ENCODE peak calls at places on chromosomes 13 and 19, in seven cellular contexts. Z is ecto neural progenitor cell; U is choroid plexus epithelial cell; X is cardiac muscle cell; O is CD4-positive, alpha-beta T cell; N is KBM-7; R is left cardiac atrium. S is an unnamed sample.

GRCh38 chr13:45092668-45093067 is 27.6 kb upstream of the GTF2F2 start:
- DNase-seq in Z (no peak), U (no peak), X (peak; percentile 8), O (no peak), N (peak; percentile 46), R (no peak), S (peak; percentile 48)

GRCh38 chr13:46160474-46161066 is 21.4 kb downstream of the LCP1 start:
- DNase-seq in Z (no peak), U (peak; percentile 79), X (peak; percentile 75), O (no peak), N (peak; percentile 85), R (no peak), S (peak; percentile 18)

GRCh38 chr19:41941410-41942202 is 13.4 kb upstream of the ERFL start:
- DNase-seq in Z (no peak), U (no peak), X (no peak), O (no peak), N (no peak), R (no peak), S (no peak)

GRCh38 chr13:27991881-27992280 is 3.4 kb upstream of the URAD start:
- DNase-seq in Z (no peak), U (no peak), X (no peak), O (no peak), N (no peak), R (no peak), S (no peak)

GRCh38 chr19:58518261-58519086 is 1.1 kb downstream of the ZBTB45 start:
- DNase-seq in Z (no peak), U (no peak), X (no peak), O (no peak), N (peak; percentile 37), R (no peak), S (no peak)

GRCh38 chr13:47639716-47640447 is 361.2 kb downstream of the SUCLA2 start:
- DNase-seq in Z (no peak), U (peak; percentile 16), X (no peak), O (no peak), N (no peak), R (no peak), S (no peak)

GRCh38 chr19:2549701-2550191 is 73.8 kb downstream of the GADD45B start:
- DNase-seq in Z (no peak), U (peak; percentile 96), X (peak; percentile 98), O (no peak), N (peak; percentile 93), R (peak; percentile 83), S (peak; percentile 98)

GRCh38 chr19:8481191-8481590 is 21.2 kb downstream of the PRAM1 start:
- DNase-seq in Z (no peak), U (no peak), X (no peak), O (no peak), N (no peak), R (no peak), S (no peak)

GRCh38 chr13:56347014-56347413 is 793.7 kb upstream of the PRR20A start:
- DNase-seq in Z (no peak), U (no peak), X (no peak), O (no peak), N (no peak), R (no peak), S (no peak)

GRCh38 chr13:43567608-43568007 is 219.2 kb downstream of the ENOX1 start:
- DNase-seq in Z (no peak), U (peak; percentile 69), X (peak; percentile 17), O (no peak), N (no peak), R (no peak), S (no peak)

GRCh38 chr19:19587776-19588175 is 30.7 kb downstream of the PBX4 start:
- DNase-seq in Z (no peak), U (no peak), X (no peak), O (no peak), N (no peak), R (no peak), S (no peak)

GRCh38 chr13:101202590-101202989 is 213.7 kb downstream of the NALCN start:
- DNase-seq in Z (no peak), U (no peak), X (no peak), O (no peak), N (no peak), R (no peak), S (no peak)

GRCh38 chr13:99800004-99800403 is 171.6 kb downstream of the ZIC5 start:
- DNase-seq in Z (no peak), U (no peak), X (no peak), O (no peak), N (no peak), R (no peak), S (no peak)

GRCh38 chr13:111198979-111199378 is 83.9 kb downstream of the ARHGEF7 start:
- DNase-seq in Z (no peak), U (no peak), X (no peak), O (no peak), N (no peak), R (no peak), S (no peak)

GRCh38 chr19:38831142-38831605 is 420 bp downstream of the ECH1 start:
- DNase-seq in Z (peak; percentile 73), U (peak; percentile 99), X (peak; percentile 96), O (no peak), N (no peak), R (peak; percentile 70), S (peak; percentile 96)

GRCh38 chr13:40770934-40771618 is at the start of gene MRPS31:
- DNase-seq in Z (peak; percentile 97), U (peak; percentile 97), X (peak; percentile 98), O (peak; percentile 93), N (peak; percentile 97), R (peak; percentile 97), S (peak; percentile 87)

GRCh38 chr13:26772531-26772930 is 11.9 kb upstream of the GPR12 start:
- DNase-seq in Z (no peak), U (no peak), X (no peak), O (no peak), N (no peak), R (no peak), S (no peak)

GRCh38 chr13:42946927-42947326 is 45.1 kb downstream of the EPSTI1 start:
- DNase-seq in Z (no peak), U (peak; percentile 78), X (peak; percentile 85), O (no peak), N (no peak), R (no peak), S (peak; percentile 13)

GRCh38 chr13:80884031-80884785 is 543.3 kb upstream of the SPRY2 start:
- DNase-seq in Z (no peak), U (no peak), X (no peak), O (no peak), N (no peak), R (no peak), S (no peak)

GRCh38 chr13:56189439-56189838 is 951.3 kb upstream of the PRR20A start:
- DNase-seq in Z (no peak), U (no peak), X (no peak), O (no peak), N (no peak), R (no peak), S (no peak)

GRCh38 chr13:27171830-27172494 is 351 bp upstream of the USP12 start:
- DNase-seq in Z (peak; percentile 95), U (peak; percentile 92), X (peak; percentile 97), O (peak; percentile 86), N (peak; percentile 75), R (peak; percentile 95), S (peak; percentile 78)

GRCh38 chr19:1214862-1215731 is 9.5 kb downstream of the STK11 start:
- DNase-seq in Z (no peak), U (no peak), X (no peak), O (no peak), N (no peak), R (peak; percentile 77), S (no peak)

GRCh38 chr13:23513460-23513859 is 56.8 kb upstream of the TNFRSF19 start:
- DNase-seq in Z (no peak), U (no peak), X (peak; percentile 55), O (no peak), N (no peak), R (no peak), S (no peak)

GRCh38 chr13:32150239-32150638 is 118.7 kb downstream of the FRY start:
- DNase-seq in Z (no peak), U (peak; percentile 34), X (peak; percentile 52), O (no peak), N (no peak), R (peak; percentile 34), S (no peak)

GRCh38 chr19:40945645-40946044 is 45.4 kb upstream of the CYP2B6 start:
- DNase-seq in Z (no peak), U (no peak), X (no peak), O (no peak), N (no peak), R (no peak), S (no peak)

GRCh38 chr13:79867248-79867647 is 386.3 kb downstream of the NDFIP2 start:
- DNase-seq in Z (no peak), U (peak; percentile 53), X (peak; percentile 21), O (no peak), N (peak; percentile 44), R (no peak), S (peak; percentile 34)

GRCh38 chr13:93226623-93227279 is at the start of gene GPC6:
- DNase-seq in Z (no peak), U (peak; percentile 98), X (peak; percentile 97), O (no peak), N (peak; percentile 94), R (peak; percentile 31), S (peak; percentile 99)

GRCh38 chr13:23386533-23386932 is 47.0 kb downstream of the SACS start:
- DNase-seq in Z (no peak), U (no peak), X (no peak), O (no peak), N (no peak), R (no peak), S (no peak)

GRCh38 chr19:53881482-53882390 is at the start of gene PRKCG:
- DNase-seq in Z (peak; percentile 82), U (no peak), X (no peak), O (peak; percentile 36), N (peak; percentile 43), R (peak; percentile 36), S (no peak)

GRCh38 chr19:43526884-43527859 is at the start of gene ETHE1:
- DNase-seq in Z (peak; percentile 88), U (peak; percentile 32), X (peak; percentile 70), O (peak; percentile 39), N (peak; percentile 74), R (peak; percentile 90), S (no peak)

GRCh38 chr19:55220525-55220924 is 8.0 kb downstream of the TMEM86B start:
- DNase-seq in Z (no peak), U (no peak), X (no peak), O (no peak), N (no peak), R (no peak), S (no peak)

S was measured in astrocyte.